ENCODE peak calls at places on chromosome 22, in four cellular contexts. One of them, this sample, is unnamed. For H3K9me3, the result is how much of the 10 kb centered on the place peaks cover.

GRCh38 chr22:36155702-36156101 is 4.9 kb downstream of the APOL3 start:
- DNase-seq in cardiac muscle cell: no peak
- DNase-seq in endothelial cell of umbilical vein: peak
- DNase-seq in IMR-90: no peak
- DNase-seq in this sample: no peak

GRCh38 chr22:19597399-19597735 is 73.2 kb upstream of the CLDN5 start:
- DNase-seq in cardiac muscle cell: no peak
- DNase-seq in endothelial cell of umbilical vein: peak
- DNase-seq in IMR-90: no peak
- DNase-seq in this sample: no peak

GRCh38 chr22:31286360-31287255 is 5.7 kb downstream of the PIK3IP1 start:
- DNase-seq in IMR-90: no peak
- DNase-seq in endothelial cell of umbilical vein: no peak
- DNase-seq in cardiac muscle cell: peak
- DNase-seq in this sample: no peak

GRCh38 chr22:44975444-44976262 is 34.2 kb downstream of the PHF21B start:
- DNase-seq in cardiac muscle cell: peak
- DNase-seq in IMR-90: peak
- DNase-seq in endothelial cell of umbilical vein: peak
- DNase-seq in this sample: peak

GRCh38 chr22:43081968-43082367 is 7.2 kb downstream of the TTLL1 start:
- DNase-seq in endothelial cell of umbilical vein: no peak
- DNase-seq in IMR-90: peak
- DNase-seq in cardiac muscle cell: no peak
- DNase-seq in this sample: no peak

GRCh38 chr22:40434101-40434500 is 63.7 kb downstream of the SGSM3 start:
- DNase-seq in endothelial cell of umbilical vein: no peak
- DNase-seq in IMR-90: peak
- DNase-seq in cardiac muscle cell: no peak
- DNase-seq in this sample: no peak

GRCh38 chr22:27476729-27477128 is 324.8 kb downstream of the MN1 start:
- DNase-seq in cardiac muscle cell: peak
- DNase-seq in IMR-90: peak
- DNase-seq in endothelial cell of umbilical vein: no peak
- DNase-seq in this sample: no peak

GRCh38 chr22:22761606-22761962 is 117.2 kb downstream of the GGTLC2 start:
- DNase-seq in cardiac muscle cell: no peak
- DNase-seq in IMR-90: no peak
- DNase-seq in endothelial cell of umbilical vein: no peak
- DNase-seq in this sample: no peak

GRCh38 chr22:30868663-30869385 is 99.8 kb downstream of the MORC2 start:
- DNase-seq in IMR-90: peak
- DNase-seq in endothelial cell of umbilical vein: peak
- DNase-seq in cardiac muscle cell: no peak
- DNase-seq in this sample: no peak

GRCh38 chr22:27507066-27507715 is 294.4 kb downstream of the MN1 start:
- DNase-seq in endothelial cell of umbilical vein: peak
- DNase-seq in IMR-90: no peak
- DNase-seq in cardiac muscle cell: no peak
- DNase-seq in this sample: no peak

GRCh38 chr22:44942979-44943700 is 66.7 kb downstream of the PHF21B start:
- DNase-seq in endothelial cell of umbilical vein: no peak
- DNase-seq in IMR-90: no peak
- DNase-seq in cardiac muscle cell: no peak
- DNase-seq in this sample: no peak

GRCh38 chr22:35323305-35323704 is 23.6 kb downstream of the TOM1 start:
- DNase-seq in IMR-90: no peak
- DNase-seq in endothelial cell of umbilical vein: no peak
- DNase-seq in cardiac muscle cell: no peak
- DNase-seq in this sample: no peak

GRCh38 chr22:38829485-38829884 is 14.3 kb downstream of the NPTXR start:
- DNase-seq in IMR-90: no peak
- DNase-seq in cardiac muscle cell: no peak
- DNase-seq in endothelial cell of umbilical vein: no peak
- DNase-seq in this sample: no peak

GRCh38 chr22:34781676-34782075 is 284.3 kb upstream of the ISX start:
- DNase-seq in cardiac muscle cell: no peak
- DNase-seq in endothelial cell of umbilical vein: no peak
- DNase-seq in IMR-90: no peak
- DNase-seq in this sample: no peak

GRCh38 chr22:19038164-19038546 is 84.1 kb downstream of the DGCR2 start:
- DNase-seq in cardiac muscle cell: no peak
- DNase-seq in endothelial cell of umbilical vein: no peak
- DNase-seq in IMR-90: no peak
- DNase-seq in this sample: no peak

GRCh38 chr22:28909375-28909774 is 26.0 kb downstream of the ZNRF3 start:
- DNase-seq in IMR-90: peak
- DNase-seq in endothelial cell of umbilical vein: no peak
- DNase-seq in cardiac muscle cell: no peak
- DNase-seq in this sample: no peak

GRCh38 chr22:32119568-32120235 is 39.4 kb downstream of the C22orf42 start:
- DNase-seq in cardiac muscle cell: no peak
- DNase-seq in IMR-90: no peak
- DNase-seq in endothelial cell of umbilical vein: no peak
- DNase-seq in this sample: no peak

GRCh38 chr22:41341990-41342389 is 39.8 kb upstream of the TEF start:
- DNase-seq in cardiac muscle cell: no peak
- DNase-seq in IMR-90: peak
- DNase-seq in endothelial cell of umbilical vein: no peak
- DNase-seq in this sample: no peak

GRCh38 chr22:49768077-49768476 is 59.6 kb downstream of the BRD1 start:
- DNase-seq in cardiac muscle cell: no peak
- DNase-seq in IMR-90: no peak
- DNase-seq in endothelial cell of umbilical vein: no peak
- DNase-seq in this sample: no peak

GRCh38 chr22:32050678-32051515 is 7.8 kb downstream of the SLC5A1 start:
- DNase-seq in endothelial cell of umbilical vein: no peak
- DNase-seq in cardiac muscle cell: no peak
- DNase-seq in IMR-90: peak
- DNase-seq in this sample: peak

GRCh38 chr22:18056161-18056666 is 21.6 kb upstream of the PEX26 start:
- DNase-seq in IMR-90: peak
- DNase-seq in cardiac muscle cell: no peak
- DNase-seq in endothelial cell of umbilical vein: peak
- DNase-seq in this sample: no peak

GRCh38 chr22:50722716-50723428 is 15.1 kb upstream of the ACR start:
- DNase-seq in IMR-90: no peak
- DNase-seq in cardiac muscle cell: no peak
- DNase-seq in endothelial cell of umbilical vein: no peak
- DNase-seq in this sample: no peak

GRCh38 chr22:30891443-30891755 is 77.2 kb downstream of the MORC2 start:
- DNase-seq in endothelial cell of umbilical vein: no peak
- DNase-seq in cardiac muscle cell: no peak
- DNase-seq in IMR-90: no peak
- DNase-seq in this sample: no peak

GRCh38 chr22:24416095-24416494 is 11.3 kb upstream of the ADORA2A start:
- DNase-seq in cardiac muscle cell: no peak
- DNase-seq in endothelial cell of umbilical vein: no peak
- DNase-seq in IMR-90: no peak
- DNase-seq in this sample: no peak

GRCh38 chr22:49983148-49984042 is 22.8 kb downstream of the PIM3 start:
- DNase-seq in IMR-90: no peak
- DNase-seq in cardiac muscle cell: no peak
- DNase-seq in endothelial cell of umbilical vein: no peak
- DNase-seq in this sample: no peak

GRCh38 chr22:48718818-48719500 is 1108.7 kb downstream of the BRD1 start:
- DNase-seq in cardiac muscle cell: no peak
- DNase-seq in endothelial cell of umbilical vein: no peak
- DNase-seq in IMR-90: no peak
- DNase-seq in this sample: no peak

GRCh38 chr22:48722661-48723060 is 1105.0 kb downstream of the BRD1 start:
- DNase-seq in cardiac muscle cell: no peak
- DNase-seq in endothelial cell of umbilical vein: no peak
- DNase-seq in IMR-90: no peak
- DNase-seq in this sample: no peak

GRCh38 chr22:48719978-48720661 is 1107.6 kb downstream of the BRD1 start:
- DNase-seq in cardiac muscle cell: peak
- DNase-seq in IMR-90: no peak
- DNase-seq in endothelial cell of umbilical vein: no peak
- DNase-seq in this sample: no peak

GRCh38 chr22:48721394-48721666 is 1106.3 kb downstream of the BRD1 start:
- DNase-seq in endothelial cell of umbilical vein: no peak
- DNase-seq in IMR-90: no peak
- DNase-seq in cardiac muscle cell: no peak
- DNase-seq in this sample: no peak

DNA sequence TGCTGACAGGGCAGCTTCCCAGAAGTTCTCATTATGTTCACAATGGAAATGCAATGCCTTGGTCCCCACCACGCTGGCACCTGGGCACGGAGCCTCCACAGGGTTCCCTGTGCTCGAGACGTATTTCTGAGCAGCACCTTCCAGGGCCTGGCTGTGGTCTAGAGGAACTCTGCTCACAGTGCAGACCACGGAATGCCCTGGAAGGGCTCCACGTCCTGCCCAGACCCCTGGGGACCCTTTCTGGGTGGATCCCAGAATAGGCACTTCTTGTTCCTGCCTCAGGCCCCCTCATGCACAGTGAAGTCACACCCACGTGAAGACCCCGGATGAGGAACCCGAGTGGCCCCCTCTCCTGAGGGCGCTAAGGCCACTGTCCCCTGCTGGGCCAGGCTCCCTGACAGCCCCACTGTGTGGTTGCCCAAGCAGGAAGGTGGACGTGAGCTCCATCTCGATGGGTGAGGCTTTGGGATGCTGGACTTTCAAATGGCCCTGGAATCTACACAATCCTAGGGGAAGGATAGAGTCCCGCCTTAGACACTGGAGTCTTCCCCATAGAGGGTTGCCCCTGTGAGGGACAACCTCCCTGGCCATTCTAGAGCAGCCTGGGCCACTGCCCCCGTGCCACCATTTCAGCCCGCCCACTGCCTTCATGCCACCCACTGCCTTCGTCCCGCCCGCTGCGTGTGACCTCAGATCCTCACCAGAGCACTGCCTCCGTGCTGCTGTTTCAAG is 1106.8 kb downstream of the BRD1 start:
- DNase-seq in endothelial cell of umbilical vein: no peak
- DNase-seq in cardiac muscle cell: no peak
- DNase-seq in IMR-90: no peak
- DNase-seq in this sample: no peak
- H3K9me3 ChIP-seq in endothelial cell of umbilical vein: under half
- H3K9me3 ChIP-seq in cardiac muscle cell: under half
- H3K9me3 ChIP-seq in IMR-90: under half
- H3K9me3 ChIP-seq in this sample: half or more

GRCh38 chr22:46588279-46589140 is 31.7 kb upstream of the GRAMD4 start:
- DNase-seq in IMR-90: no peak
- DNase-seq in endothelial cell of umbilical vein: no peak
- DNase-seq in cardiac muscle cell: peak
- DNase-seq in this sample: no peak
- H3K27ac ChIP-seq in IMR-90: no peak
- H3K27ac ChIP-seq in endothelial cell of umbilical vein: no peak
- H3K27ac ChIP-seq in cardiac muscle cell: peak
- H3K27ac ChIP-seq in this sample: no peak

DNA sequence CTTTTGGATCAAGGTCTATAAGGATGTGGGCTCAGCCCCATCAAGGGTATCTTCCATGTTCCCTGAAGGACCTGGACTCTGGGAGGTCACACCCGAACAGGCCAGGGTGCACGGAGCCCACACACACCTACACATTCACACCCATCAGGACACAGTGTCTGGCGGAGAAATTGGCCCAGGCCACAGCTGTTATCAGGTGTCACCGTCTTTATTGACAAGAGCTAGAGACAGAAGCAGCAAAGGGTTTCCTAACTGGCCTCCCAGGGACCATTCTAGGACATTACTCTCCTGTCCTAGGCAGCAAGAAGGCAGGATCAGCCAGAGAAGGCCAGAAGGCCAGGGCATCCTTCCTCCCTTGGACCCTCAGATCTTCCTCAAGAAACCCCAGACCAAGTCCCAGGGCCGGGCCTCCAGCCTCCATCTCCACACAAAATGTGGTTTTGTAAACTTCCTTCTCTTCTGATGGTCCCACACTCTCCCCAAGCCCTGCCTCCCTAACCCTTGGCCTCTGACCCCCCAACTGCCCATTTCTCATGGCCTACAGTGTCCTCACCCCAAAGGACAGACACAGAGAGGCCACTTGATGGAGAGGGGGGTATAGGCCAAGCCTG is 8.1 kb downstream of the SSTR3 start:
- DNase-seq in endothelial cell of umbilical vein: no peak
- DNase-seq in cardiac muscle cell: no peak
- DNase-seq in IMR-90: no peak
- DNase-seq in this sample: no peak
- H3K4me3 ChIP-seq in endothelial cell of umbilical vein: no peak
- H3K4me3 ChIP-seq in cardiac muscle cell: no peak
- H3K4me3 ChIP-seq in IMR-90: no peak
- H3K4me3 ChIP-seq in this sample: no peak

GRCh38 chr22:47379037-47379436 is 616.6 kb downstream of the TBC1D22A start:
- DNase-seq in cardiac muscle cell: no peak
- DNase-seq in endothelial cell of umbilical vein: no peak
- DNase-seq in IMR-90: no peak
- DNase-seq in this sample: no peak

GRCh38 chr22:47381240-47381639 is 618.8 kb downstream of the TBC1D22A start:
- DNase-seq in IMR-90: no peak
- DNase-seq in cardiac muscle cell: no peak
- DNase-seq in endothelial cell of umbilical vein: no peak
- DNase-seq in this sample: no peak

GRCh38 chr22:47380692-47381091 is 618.2 kb downstream of the TBC1D22A start:
- DNase-seq in cardiac muscle cell: no peak
- DNase-seq in endothelial cell of umbilical vein: no peak
- DNase-seq in IMR-90: no peak
- DNase-seq in this sample: no peak

GRCh38 chr22:47384977-47385376 is 622.5 kb downstream of the TBC1D22A start:
- DNase-seq in endothelial cell of umbilical vein: no peak
- DNase-seq in IMR-90: no peak
- DNase-seq in cardiac muscle cell: no peak
- DNase-seq in this sample: no peak

GRCh38 chr22:47382164-47382890 is 619.9 kb downstream of the TBC1D22A start:
- DNase-seq in endothelial cell of umbilical vein: no peak
- DNase-seq in cardiac muscle cell: no peak
- DNase-seq in IMR-90: no peak
- DNase-seq in this sample: no peak
- H3K9me3 ChIP-seq in endothelial cell of umbilical vein: under half
- H3K9me3 ChIP-seq in cardiac muscle cell: under half
- H3K9me3 ChIP-seq in IMR-90: under half
- H3K9me3 ChIP-seq in this sample: under half

This sample was measured in AG04450.